ENCODE peak calls at places on chromosomes 12 and 14, in seven cellular contexts. One of them, this sample, is unnamed.

GRCh38 chr14:94974893-94975292 is 182.4 kb downstream of the DICER1 start:
- DNase-seq in activated CD4-positive, alpha-beta T cell treated with anti-CD3 and anti-CD28 coated beads for 48 hours: no peak
- DNase-seq in fibroblast of mammary gland: no peak
- DNase-seq in H7: no peak
- DNase-seq in GM23248: no peak
- DNase-seq in choroid plexus epithelial cell: no peak
- DNase-seq in AG09319: no peak
- DNase-seq in this sample: no peak

GRCh38 chr12:49671051-49671765 is 36.0 kb downstream of the FMNL3 start:
- DNase-seq in choroid plexus epithelial cell: no peak
- DNase-seq in H7: no peak
- DNase-seq in AG09319: no peak
- DNase-seq in activated CD4-positive, alpha-beta T cell treated with anti-CD3 and anti-CD28 coated beads for 48 hours: peak
- DNase-seq in GM23248: no peak
- DNase-seq in fibroblast of mammary gland: no peak
- DNase-seq in this sample: no peak

GRCh38 chr12:44285321-44285720 is 449.4 kb downstream of the TMEM117 start:
- DNase-seq in fibroblast of mammary gland: no peak
- DNase-seq in GM23248: no peak
- DNase-seq in AG09319: no peak
- DNase-seq in choroid plexus epithelial cell: no peak
- DNase-seq in H7: no peak
- DNase-seq in activated CD4-positive, alpha-beta T cell treated with anti-CD3 and anti-CD28 coated beads for 48 hours: no peak
- DNase-seq in this sample: no peak

GRCh38 chr12:95836630-95837239 is 22.0 kb upstream of the SNRPF start:
- DNase-seq in H7: no peak
- DNase-seq in GM23248: peak
- DNase-seq in AG09319: no peak
- DNase-seq in fibroblast of mammary gland: peak
- DNase-seq in choroid plexus epithelial cell: peak
- DNase-seq in activated CD4-positive, alpha-beta T cell treated with anti-CD3 and anti-CD28 coated beads for 48 hours: no peak
- DNase-seq in this sample: peak

GRCh38 chr14:31388687-31389413 is 31.5 kb downstream of the HEATR5A start:
- DNase-seq in AG09319: no peak
- DNase-seq in activated CD4-positive, alpha-beta T cell treated with anti-CD3 and anti-CD28 coated beads for 48 hours: peak
- DNase-seq in GM23248: peak
- DNase-seq in choroid plexus epithelial cell: peak
- DNase-seq in fibroblast of mammary gland: peak
- DNase-seq in H7: no peak
- DNase-seq in this sample: peak

GRCh38 chr14:44945264-44945663 is 16.5 kb downstream of the KLHL28 start:
- DNase-seq in choroid plexus epithelial cell: peak
- DNase-seq in GM23248: peak
- DNase-seq in AG09319: peak
- DNase-seq in fibroblast of mammary gland: peak
- DNase-seq in H7: no peak
- DNase-seq in activated CD4-positive, alpha-beta T cell treated with anti-CD3 and anti-CD28 coated beads for 48 hours: no peak
- DNase-seq in this sample: peak

GRCh38 chr14:67900188-67900587 is 80.6 kb downstream of the RAD51B start:
- DNase-seq in AG09319: no peak
- DNase-seq in fibroblast of mammary gland: no peak
- DNase-seq in H7: no peak
- DNase-seq in choroid plexus epithelial cell: no peak
- DNase-seq in GM23248: no peak
- DNase-seq in activated CD4-positive, alpha-beta T cell treated with anti-CD3 and anti-CD28 coated beads for 48 hours: no peak
- DNase-seq in this sample: no peak

GRCh38 chr14:98226411-98226810 is 1045.6 kb downstream of the BCL11B start:
- DNase-seq in fibroblast of mammary gland: no peak
- DNase-seq in choroid plexus epithelial cell: no peak
- DNase-seq in GM23248: no peak
- DNase-seq in H7: no peak
- DNase-seq in AG09319: no peak
- DNase-seq in activated CD4-positive, alpha-beta T cell treated with anti-CD3 and anti-CD28 coated beads for 48 hours: no peak
- DNase-seq in this sample: no peak

GRCh38 chr12:103542078-103542477 is 45.0 kb upstream of the STAB2 start:
- DNase-seq in fibroblast of mammary gland: no peak
- DNase-seq in activated CD4-positive, alpha-beta T cell treated with anti-CD3 and anti-CD28 coated beads for 48 hours: no peak
- DNase-seq in H7: no peak
- DNase-seq in choroid plexus epithelial cell: no peak
- DNase-seq in GM23248: peak
- DNase-seq in AG09319: no peak
- DNase-seq in this sample: no peak

GRCh38 chr14:65476290-65476941 is 63.9 kb downstream of the FUT8 start:
- DNase-seq in choroid plexus epithelial cell: no peak
- DNase-seq in AG09319: no peak
- DNase-seq in activated CD4-positive, alpha-beta T cell treated with anti-CD3 and anti-CD28 coated beads for 48 hours: no peak
- DNase-seq in H7: no peak
- DNase-seq in GM23248: no peak
- DNase-seq in fibroblast of mammary gland: no peak
- DNase-seq in this sample: no peak

GRCh38 chr12:13390381-13390856 is 193.9 kb downstream of the EMP1 start:
- DNase-seq in choroid plexus epithelial cell: peak
- DNase-seq in GM23248: peak
- DNase-seq in fibroblast of mammary gland: peak
- DNase-seq in H7: no peak
- DNase-seq in AG09319: peak
- DNase-seq in activated CD4-positive, alpha-beta T cell treated with anti-CD3 and anti-CD28 coated beads for 48 hours: no peak
- DNase-seq in this sample: peak

GRCh38 chr14:35333797-35334743 is 41.9 kb downstream of the PSMA6 start:
- DNase-seq in AG09319: no peak
- DNase-seq in GM23248: no peak
- DNase-seq in choroid plexus epithelial cell: no peak
- DNase-seq in activated CD4-positive, alpha-beta T cell treated with anti-CD3 and anti-CD28 coated beads for 48 hours: peak
- DNase-seq in H7: peak
- DNase-seq in fibroblast of mammary gland: no peak
- DNase-seq in this sample: no peak

GRCh38 chr14:99579903-99580570 is 24.0 kb downstream of the CCDC85C start:
- DNase-seq in GM23248: peak
- DNase-seq in fibroblast of mammary gland: no peak
- DNase-seq in H7: peak
- DNase-seq in activated CD4-positive, alpha-beta T cell treated with anti-CD3 and anti-CD28 coated beads for 48 hours: no peak
- DNase-seq in choroid plexus epithelial cell: no peak
- DNase-seq in AG09319: no peak
- DNase-seq in this sample: peak

GRCh38 chr14:24032727-24033418 is 18.9 kb upstream of the CARMIL3 start:
- DNase-seq in AG09319: peak
- DNase-seq in GM23248: peak
- DNase-seq in choroid plexus epithelial cell: peak
- DNase-seq in H7: no peak
- DNase-seq in fibroblast of mammary gland: peak
- DNase-seq in activated CD4-positive, alpha-beta T cell treated with anti-CD3 and anti-CD28 coated beads for 48 hours: no peak
- DNase-seq in this sample: peak

GRCh38 chr14:38839743-38840375 is 263.2 kb downstream of the SEC23A start:
- DNase-seq in fibroblast of mammary gland: no peak
- DNase-seq in GM23248: peak
- DNase-seq in choroid plexus epithelial cell: peak
- DNase-seq in activated CD4-positive, alpha-beta T cell treated with anti-CD3 and anti-CD28 coated beads for 48 hours: no peak
- DNase-seq in AG09319: no peak
- DNase-seq in H7: no peak
- DNase-seq in this sample: no peak

GRCh38 chr14:104708606-104709268 is 15.3 kb upstream of the ADSS1 start:
- DNase-seq in GM23248: peak
- DNase-seq in AG09319: no peak
- DNase-seq in activated CD4-positive, alpha-beta T cell treated with anti-CD3 and anti-CD28 coated beads for 48 hours: peak
- DNase-seq in choroid plexus epithelial cell: peak
- DNase-seq in H7: peak
- DNase-seq in fibroblast of mammary gland: peak
- DNase-seq in this sample: peak

GRCh38 chr14:98960617-98961013 is 311.4 kb downstream of the BCL11B start:
- DNase-seq in GM23248: no peak
- DNase-seq in fibroblast of mammary gland: no peak
- DNase-seq in AG09319: no peak
- DNase-seq in choroid plexus epithelial cell: no peak
- DNase-seq in H7: no peak
- DNase-seq in activated CD4-positive, alpha-beta T cell treated with anti-CD3 and anti-CD28 coated beads for 48 hours: no peak
- DNase-seq in this sample: no peak

GRCh38 chr14:104316121-104316722 is 177.8 kb downstream of the KIF26A start:
- DNase-seq in GM23248: no peak
- DNase-seq in AG09319: no peak
- DNase-seq in activated CD4-positive, alpha-beta T cell treated with anti-CD3 and anti-CD28 coated beads for 48 hours: no peak
- DNase-seq in fibroblast of mammary gland: no peak
- DNase-seq in H7: peak
- DNase-seq in choroid plexus epithelial cell: no peak
- DNase-seq in this sample: no peak

GRCh38 chr14:90760591-90761316 is 55.5 kb downstream of the TTC7B start:
- DNase-seq in choroid plexus epithelial cell: peak
- DNase-seq in activated CD4-positive, alpha-beta T cell treated with anti-CD3 and anti-CD28 coated beads for 48 hours: no peak
- DNase-seq in GM23248: peak
- DNase-seq in H7: peak
- DNase-seq in fibroblast of mammary gland: peak
- DNase-seq in AG09319: no peak
- DNase-seq in this sample: peak

GRCh38 chr12:78703820-78704525 is 160.6 kb upstream of the SYT1 start:
- DNase-seq in H7: no peak
- DNase-seq in fibroblast of mammary gland: peak
- DNase-seq in GM23248: peak
- DNase-seq in choroid plexus epithelial cell: peak
- DNase-seq in activated CD4-positive, alpha-beta T cell treated with anti-CD3 and anti-CD28 coated beads for 48 hours: no peak
- DNase-seq in AG09319: peak
- DNase-seq in this sample: peak

GRCh38 chr12:10557329-10557728 is 51.6 kb downstream of the EIF2S3B start:
- DNase-seq in choroid plexus epithelial cell: no peak
- DNase-seq in GM23248: no peak
- DNase-seq in H7: no peak
- DNase-seq in AG09319: no peak
- DNase-seq in fibroblast of mammary gland: no peak
- DNase-seq in activated CD4-positive, alpha-beta T cell treated with anti-CD3 and anti-CD28 coated beads for 48 hours: no peak
- DNase-seq in this sample: no peak

GRCh38 chr12:58000499-58000898 is 59.1 kb downstream of the ATP23 start:
- DNase-seq in H7: no peak
- DNase-seq in activated CD4-positive, alpha-beta T cell treated with anti-CD3 and anti-CD28 coated beads for 48 hours: no peak
- DNase-seq in AG09319: no peak
- DNase-seq in GM23248: no peak
- DNase-seq in fibroblast of mammary gland: no peak
- DNase-seq in choroid plexus epithelial cell: no peak
- DNase-seq in this sample: no peak

GRCh38 chr14:103806805-103807204 is 40.6 kb downstream of the PPP1R13B start:
- DNase-seq in fibroblast of mammary gland: no peak
- DNase-seq in activated CD4-positive, alpha-beta T cell treated with anti-CD3 and anti-CD28 coated beads for 48 hours: no peak
- DNase-seq in AG09319: no peak
- DNase-seq in choroid plexus epithelial cell: no peak
- DNase-seq in GM23248: no peak
- DNase-seq in H7: no peak
- DNase-seq in this sample: no peak

GRCh38 chr12:1050059-1050707 is 59.2 kb downstream of the ERC1 start:
- DNase-seq in activated CD4-positive, alpha-beta T cell treated with anti-CD3 and anti-CD28 coated beads for 48 hours: no peak
- DNase-seq in fibroblast of mammary gland: no peak
- DNase-seq in AG09319: no peak
- DNase-seq in GM23248: no peak
- DNase-seq in H7: no peak
- DNase-seq in choroid plexus epithelial cell: no peak
- DNase-seq in this sample: no peak

GRCh38 chr12:10169094-10169493 is 2.8 kb downstream of the OLR1 start:
- DNase-seq in AG09319: no peak
- DNase-seq in activated CD4-positive, alpha-beta T cell treated with anti-CD3 and anti-CD28 coated beads for 48 hours: no peak
- DNase-seq in choroid plexus epithelial cell: peak
- DNase-seq in H7: no peak
- DNase-seq in fibroblast of mammary gland: no peak
- DNase-seq in GM23248: no peak
- DNase-seq in this sample: peak

GRCh38 chr12:31470462-31470861 is 120.5 kb downstream of the DENND5B start:
- DNase-seq in H7: no peak
- DNase-seq in GM23248: no peak
- DNase-seq in activated CD4-positive, alpha-beta T cell treated with anti-CD3 and anti-CD28 coated beads for 48 hours: no peak
- DNase-seq in choroid plexus epithelial cell: no peak
- DNase-seq in AG09319: no peak
- DNase-seq in fibroblast of mammary gland: no peak
- DNase-seq in this sample: no peak

GRCh38 chr12:63150255-63151060 is 543 bp downstream of the AVPR1A start:
- DNase-seq in GM23248: peak
- DNase-seq in H7: peak
- DNase-seq in choroid plexus epithelial cell: peak
- DNase-seq in AG09319: no peak
- DNase-seq in activated CD4-positive, alpha-beta T cell treated with anti-CD3 and anti-CD28 coated beads for 48 hours: peak
- DNase-seq in fibroblast of mammary gland: no peak
- DNase-seq in this sample: no peak

GRCh38 chr12:111954974-111955373 is 58.0 kb downstream of the TMEM116 start:
- DNase-seq in activated CD4-positive, alpha-beta T cell treated with anti-CD3 and anti-CD28 coated beads for 48 hours: no peak
- DNase-seq in choroid plexus epithelial cell: no peak
- DNase-seq in fibroblast of mammary gland: no peak
- DNase-seq in AG09319: no peak
- DNase-seq in GM23248: no peak
- DNase-seq in H7: no peak
- DNase-seq in this sample: no peak

GRCh38 chr14:50041980-50042379 is 74.4 kb downstream of the VCPKMT start:
- DNase-seq in choroid plexus epithelial cell: no peak
- DNase-seq in fibroblast of mammary gland: no peak
- DNase-seq in activated CD4-positive, alpha-beta T cell treated with anti-CD3 and anti-CD28 coated beads for 48 hours: no peak
- DNase-seq in H7: no peak
- DNase-seq in AG09319: no peak
- DNase-seq in GM23248: no peak
- DNase-seq in this sample: no peak

GRCh38 chr14:104115691-104116543 is 22.5 kb upstream of the KIF26A start:
- DNase-seq in AG09319: no peak
- DNase-seq in H7: peak
- DNase-seq in GM23248: no peak
- DNase-seq in choroid plexus epithelial cell: no peak
- DNase-seq in activated CD4-positive, alpha-beta T cell treated with anti-CD3 and anti-CD28 coated beads for 48 hours: no peak
- DNase-seq in fibroblast of mammary gland: no peak
- DNase-seq in this sample: no peak

GRCh38 chr14:68911594-68912227 is 67.4 kb downstream of the ACTN1 start:
- DNase-seq in GM23248: peak
- DNase-seq in activated CD4-positive, alpha-beta T cell treated with anti-CD3 and anti-CD28 coated beads for 48 hours: peak
- DNase-seq in fibroblast of mammary gland: peak
- DNase-seq in H7: peak
- DNase-seq in AG09319: peak
- DNase-seq in choroid plexus epithelial cell: peak
- DNase-seq in this sample: peak

GRCh38 chr14:25463475-25463874 is 413.5 kb upstream of the STXBP6 start:
- DNase-seq in fibroblast of mammary gland: no peak
- DNase-seq in AG09319: no peak
- DNase-seq in choroid plexus epithelial cell: no peak
- DNase-seq in H7: no peak
- DNase-seq in GM23248: no peak
- DNase-seq in activated CD4-positive, alpha-beta T cell treated with anti-CD3 and anti-CD28 coated beads for 48 hours: no peak
- DNase-seq in this sample: no peak

GRCh38 chr14:67971627-67972625 is 152.3 kb downstream of the RAD51B start:
- DNase-seq in fibroblast of mammary gland: peak
- DNase-seq in choroid plexus epithelial cell: no peak
- DNase-seq in activated CD4-positive, alpha-beta T cell treated with anti-CD3 and anti-CD28 coated beads for 48 hours: no peak
- DNase-seq in GM23248: peak
- DNase-seq in H7: no peak
- DNase-seq in AG09319: no peak
- DNase-seq in this sample: peak

This sample was measured in IMR-90.